ENCODE peak calls at places on chromosomes 11 and 22, in eight cellular contexts. One of them, this sample, is unnamed.
A peak's percentile ranks its signal among the peaks of the same experiment; 100 is the strongest.

GRCh38 chr11:12220305-12220704 is 109.9 kb downstream of the MICAL2 start:
- DNase-seq in body of pancreas: peak; percentile 78
- DNase-seq in adrenal gland: no peak
- DNase-seq in stomach: peak; percentile 67
- DNase-seq in esophagus muscularis mucosa: no peak
- DNase-seq in spleen: no peak
- DNase-seq in upper lobe of left lung: peak; percentile 63
- DNase-seq in uterus: peak; percentile 78
- DNase-seq in this sample: no peak

GRCh38 chr22:35134637-35135036 is 68.7 kb downstream of the ISX start:
- DNase-seq in body of pancreas: no peak
- DNase-seq in adrenal gland: no peak
- DNase-seq in stomach: no peak
- DNase-seq in esophagus muscularis mucosa: no peak
- DNase-seq in spleen: no peak
- DNase-seq in upper lobe of left lung: no peak
- DNase-seq in uterus: no peak
- DNase-seq in this sample: peak; percentile 89

GRCh38 chr22:42757475-42757874 is 36.8 kb upstream of the A4GALT start:
- DNase-seq in body of pancreas: no peak
- DNase-seq in adrenal gland: no peak
- DNase-seq in stomach: no peak
- DNase-seq in esophagus muscularis mucosa: no peak
- DNase-seq in spleen: no peak
- DNase-seq in upper lobe of left lung: no peak
- DNase-seq in uterus: no peak
- DNase-seq in this sample: no peak

GRCh38 chr11:614091-614582 is 1.6 kb downstream of the IRF7 start:
- DNase-seq in body of pancreas: no peak
- DNase-seq in adrenal gland: no peak
- DNase-seq in stomach: no peak
- DNase-seq in esophagus muscularis mucosa: no peak
- DNase-seq in spleen: peak; percentile 84
- DNase-seq in upper lobe of left lung: peak; percentile 86
- DNase-seq in uterus: no peak
- DNase-seq in this sample: no peak

GRCh38 chr22:38051900-38052862 is 5.0 kb upstream of the PICK1 start:
- DNase-seq in body of pancreas: peak; percentile 89
- DNase-seq in adrenal gland: peak; percentile 68
- DNase-seq in stomach: peak; percentile 86
- DNase-seq in esophagus muscularis mucosa: no peak
- DNase-seq in spleen: peak; percentile 94
- DNase-seq in upper lobe of left lung: peak; percentile 86
- DNase-seq in uterus: peak; percentile 76
- DNase-seq in this sample: peak; percentile 83

GRCh38 chr11:134599180-134599810 is 187.3 kb upstream of the B3GAT1 start:
- DNase-seq in body of pancreas: no peak
- DNase-seq in adrenal gland: no peak
- DNase-seq in stomach: no peak
- DNase-seq in esophagus muscularis mucosa: no peak
- DNase-seq in spleen: no peak
- DNase-seq in upper lobe of left lung: no peak
- DNase-seq in uterus: no peak
- DNase-seq in this sample: no peak

GRCh38 chr11:7020183-7020917 is at the start of the genes NLRP14 and ZNF214:
- DNase-seq in body of pancreas: peak; percentile 97
- DNase-seq in adrenal gland: peak; percentile 96
- DNase-seq in stomach: peak; percentile 91
- DNase-seq in esophagus muscularis mucosa: peak; percentile 97
- DNase-seq in spleen: no peak
- DNase-seq in upper lobe of left lung: peak; percentile 93
- DNase-seq in uterus: peak; percentile 96
- DNase-seq in this sample: peak; percentile 97

GRCh38 chr11:46380340-46381045 is 976 bp upstream of the MDK start:
- DNase-seq in body of pancreas: peak; percentile 74
- DNase-seq in adrenal gland: peak; percentile 68
- DNase-seq in stomach: peak; percentile 80
- DNase-seq in esophagus muscularis mucosa: peak; percentile 86
- DNase-seq in spleen: peak; percentile 92
- DNase-seq in upper lobe of left lung: peak; percentile 93
- DNase-seq in uterus: peak; percentile 74
- DNase-seq in this sample: peak; percentile 91

GRCh38 chr11:12019337-12019736 is 10.9 kb upstream of the DKK3 start:
- DNase-seq in body of pancreas: no peak
- DNase-seq in adrenal gland: no peak
- DNase-seq in stomach: peak; percentile 46
- DNase-seq in esophagus muscularis mucosa: no peak
- DNase-seq in spleen: no peak
- DNase-seq in upper lobe of left lung: no peak
- DNase-seq in uterus: no peak
- DNase-seq in this sample: no peak

GRCh38 chr11:26227311-26227710 is 104.6 kb upstream of the ANO3 start:
- DNase-seq in body of pancreas: no peak
- DNase-seq in adrenal gland: no peak
- DNase-seq in stomach: no peak
- DNase-seq in esophagus muscularis mucosa: no peak
- DNase-seq in spleen: no peak
- DNase-seq in upper lobe of left lung: no peak
- DNase-seq in uterus: no peak
- DNase-seq in this sample: no peak

GRCh38 chr22:24985824-24986214 is 33.3 kb downstream of the KIAA1671 start:
- DNase-seq in body of pancreas: no peak
- DNase-seq in adrenal gland: peak; percentile 93
- DNase-seq in stomach: no peak
- DNase-seq in esophagus muscularis mucosa: no peak
- DNase-seq in spleen: no peak
- DNase-seq in upper lobe of left lung: no peak
- DNase-seq in uterus: peak; percentile 54
- DNase-seq in this sample: no peak

GRCh38 chr11:29351301-29351873 is 665.4 kb downstream of the KCNA4 start:
- DNase-seq in body of pancreas: no peak
- DNase-seq in adrenal gland: no peak
- DNase-seq in stomach: no peak
- DNase-seq in esophagus muscularis mucosa: no peak
- DNase-seq in spleen: no peak
- DNase-seq in upper lobe of left lung: no peak
- DNase-seq in uterus: no peak
- DNase-seq in this sample: no peak

GRCh38 chr11:61347916-61348461 is 13.7 kb downstream of the CYB561A3 start:
- DNase-seq in body of pancreas: no peak
- DNase-seq in adrenal gland: peak; percentile 87
- DNase-seq in stomach: no peak
- DNase-seq in esophagus muscularis mucosa: no peak
- DNase-seq in spleen: peak; percentile 84
- DNase-seq in upper lobe of left lung: no peak
- DNase-seq in uterus: peak; percentile 57
- DNase-seq in this sample: no peak

GRCh38 chr11:61350803-61351202 is 10.9 kb downstream of the CYB561A3 start:
- DNase-seq in body of pancreas: no peak
- DNase-seq in adrenal gland: no peak
- DNase-seq in stomach: no peak
- DNase-seq in esophagus muscularis mucosa: no peak
- DNase-seq in spleen: peak; percentile 52
- DNase-seq in upper lobe of left lung: no peak
- DNase-seq in uterus: no peak
- DNase-seq in this sample: no peak

GRCh38 chr11:61350336-61350735 is 11.3 kb downstream of the CYB561A3 start:
- DNase-seq in body of pancreas: no peak
- DNase-seq in adrenal gland: no peak
- DNase-seq in stomach: no peak
- DNase-seq in esophagus muscularis mucosa: no peak
- DNase-seq in spleen: no peak
- DNase-seq in upper lobe of left lung: no peak
- DNase-seq in uterus: no peak
- DNase-seq in this sample: no peak

GRCh38 chr11:61349189-61349751 is 12.4 kb downstream of the CYB561A3 start:
- DNase-seq in body of pancreas: no peak
- DNase-seq in adrenal gland: peak; percentile 93
- DNase-seq in stomach: no peak
- DNase-seq in esophagus muscularis mucosa: no peak
- DNase-seq in spleen: peak; percentile 77
- DNase-seq in upper lobe of left lung: no peak
- DNase-seq in uterus: no peak
- DNase-seq in this sample: no peak

GRCh38 chr11:61349916-61350315 is 11.8 kb downstream of the CYB561A3 start:
- DNase-seq in body of pancreas: no peak
- DNase-seq in adrenal gland: no peak
- DNase-seq in stomach: no peak
- DNase-seq in esophagus muscularis mucosa: no peak
- DNase-seq in spleen: peak; percentile 46
- DNase-seq in upper lobe of left lung: no peak
- DNase-seq in uterus: no peak
- DNase-seq in this sample: no peak
- H3K36me3 ChIP-seq in body of pancreas: peaks cover 4% of the 10 kb centered on the region
- H3K36me3 ChIP-seq in adrenal gland: peaks cover 55% of the 10 kb centered on the region
- H3K36me3 ChIP-seq in stomach: peaks cover 84% of the 10 kb centered on the region
- H3K36me3 ChIP-seq in esophagus muscularis mucosa: peaks cover 90% of the 10 kb centered on the region
- H3K36me3 ChIP-seq in spleen: no peaks in the 10 kb centered on the region
- H3K36me3 ChIP-seq in upper lobe of left lung: peaks cover 76% of the 10 kb centered on the region
- H3K36me3 ChIP-seq in uterus: no peaks in the 10 kb centered on the region
- H3K36me3 ChIP-seq in this sample: no peaks in the 10 kb centered on the region

DNA sequence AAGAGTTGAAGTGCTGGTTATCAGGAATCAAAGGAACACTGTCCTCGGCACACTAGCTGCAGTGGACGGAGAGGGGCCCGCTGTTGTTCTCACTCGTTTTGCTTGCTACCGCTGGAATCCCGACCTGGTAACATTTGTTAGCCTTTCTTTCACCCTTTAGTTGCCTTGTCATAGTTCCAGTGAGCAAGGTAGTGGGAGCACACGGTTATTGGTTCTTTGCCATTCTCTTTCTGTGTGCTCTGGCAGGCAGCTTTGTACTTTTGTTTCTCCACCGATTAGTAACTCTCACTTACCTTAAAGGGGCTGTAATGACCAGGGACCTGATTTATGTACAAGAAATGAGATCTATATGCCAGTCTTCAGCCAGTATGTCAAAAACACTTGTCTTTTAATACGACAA is 1.8 kb downstream of the DEPDC7 start:
- DNase-seq in body of pancreas: no peak
- DNase-seq in adrenal gland: no peak
- DNase-seq in stomach: no peak
- DNase-seq in esophagus muscularis mucosa: no peak
- DNase-seq in spleen: no peak
- DNase-seq in upper lobe of left lung: no peak
- DNase-seq in uterus: no peak
- DNase-seq in this sample: no peak
- TF ChIP-seq POLR2A in body of pancreas: no peak
- TF ChIP-seq POLR2A in adrenal gland: no peak
- TF ChIP-seq POLR2A in stomach: no peak
- TF ChIP-seq POLR2A in esophagus muscularis mucosa: no peak
- TF ChIP-seq POLR2A in spleen: no peak
- TF ChIP-seq POLR2A in upper lobe of left lung: no peak
- TF ChIP-seq POLR2A in uterus: no peak
- TF ChIP-seq POLR2A in this sample: no peak

DNA sequence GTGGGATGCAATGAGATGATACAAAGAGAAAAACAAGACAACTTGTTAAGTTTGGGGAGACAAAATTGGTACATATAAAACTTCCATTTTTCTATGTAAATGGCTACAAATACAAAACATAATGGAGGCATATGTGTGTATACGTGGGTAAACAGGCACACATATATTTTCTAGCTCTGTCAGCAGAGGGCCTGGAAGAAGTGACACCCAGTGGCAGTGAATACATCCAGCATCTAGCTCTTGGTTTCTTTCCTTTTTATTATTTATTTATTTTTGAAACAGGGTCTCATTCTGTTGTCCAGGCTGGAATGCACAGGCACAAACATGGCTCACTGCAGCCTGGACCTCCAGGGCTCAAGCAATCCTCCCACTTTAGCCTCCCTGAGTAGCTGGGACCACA is 5.0 kb upstream of the RASL10A start:
- DNase-seq in body of pancreas: no peak
- DNase-seq in adrenal gland: no peak
- DNase-seq in stomach: no peak
- DNase-seq in esophagus muscularis mucosa: no peak
- DNase-seq in spleen: no peak
- DNase-seq in upper lobe of left lung: no peak
- DNase-seq in uterus: no peak
- DNase-seq in this sample: no peak
- H3K27ac ChIP-seq in body of pancreas: no peak overlapping the region
- H3K27ac ChIP-seq in adrenal gland: no peak overlapping the region
- H3K27ac ChIP-seq in stomach: no peak overlapping the region
- H3K27ac ChIP-seq in esophagus muscularis mucosa: no peak overlapping the region
- H3K27ac ChIP-seq in spleen: no peak overlapping the region
- H3K27ac ChIP-seq in upper lobe of left lung: no peak overlapping the region
- H3K27ac ChIP-seq in uterus: no peak overlapping the region
- H3K27ac ChIP-seq in this sample: no peak overlapping the region

GRCh38 chr11:114318361-114318760 is 22.2 kb downstream of the NNMT start:
- DNase-seq in body of pancreas: no peak
- DNase-seq in adrenal gland: no peak
- DNase-seq in stomach: no peak
- DNase-seq in esophagus muscularis mucosa: no peak
- DNase-seq in spleen: no peak
- DNase-seq in upper lobe of left lung: no peak
- DNase-seq in uterus: no peak
- DNase-seq in this sample: no peak

GRCh38 chr11:114314096-114314495 is 17.9 kb downstream of the NNMT start:
- DNase-seq in body of pancreas: no peak
- DNase-seq in adrenal gland: no peak
- DNase-seq in stomach: no peak
- DNase-seq in esophagus muscularis mucosa: peak; percentile 60
- DNase-seq in spleen: no peak
- DNase-seq in upper lobe of left lung: no peak
- DNase-seq in uterus: no peak
- DNase-seq in this sample: no peak

GRCh38 chr11:114316980-114317675 is 20.9 kb downstream of the NNMT start:
- DNase-seq in body of pancreas: peak; percentile 26
- DNase-seq in adrenal gland: no peak
- DNase-seq in stomach: no peak
- DNase-seq in esophagus muscularis mucosa: no peak
- DNase-seq in spleen: no peak
- DNase-seq in upper lobe of left lung: no peak
- DNase-seq in uterus: peak; percentile 47
- DNase-seq in this sample: no peak

GRCh38 chr11:114317738-114318137 is 21.5 kb downstream of the NNMT start:
- DNase-seq in body of pancreas: no peak
- DNase-seq in adrenal gland: no peak
- DNase-seq in stomach: no peak
- DNase-seq in esophagus muscularis mucosa: peak; percentile 83
- DNase-seq in spleen: no peak
- DNase-seq in upper lobe of left lung: no peak
- DNase-seq in uterus: peak; percentile 43
- DNase-seq in this sample: no peak

DNA sequence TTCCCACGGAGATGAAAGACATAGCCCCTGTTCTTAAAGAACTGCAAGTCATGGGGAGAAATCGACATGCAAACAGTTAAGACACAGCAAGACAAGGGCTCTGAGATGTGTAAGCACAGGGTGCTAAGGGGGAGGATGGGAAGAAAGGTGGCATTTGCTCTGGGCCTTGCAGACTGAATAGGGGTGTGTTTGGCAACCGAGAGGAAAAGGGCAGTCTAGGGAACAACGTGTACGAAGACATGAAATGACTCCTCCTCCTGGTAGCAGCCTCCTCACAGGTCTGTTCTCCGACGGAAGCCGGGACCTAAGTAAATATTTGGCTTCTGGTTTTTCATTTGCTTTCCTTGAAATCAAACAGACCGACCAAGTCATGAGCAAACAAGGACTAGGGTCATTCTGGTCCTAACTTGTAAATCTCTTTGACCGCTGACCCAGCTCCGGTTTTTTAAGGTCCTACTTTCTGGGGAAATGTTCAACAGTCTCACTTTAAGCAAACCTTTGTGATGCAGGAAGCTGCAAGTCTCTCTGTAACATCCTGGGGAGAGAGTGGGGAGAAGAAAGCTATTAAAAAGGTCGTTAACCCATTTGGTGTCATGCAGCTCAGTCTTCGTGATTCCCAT is 19.7 kb downstream of the NNMT start:
- DNase-seq in body of pancreas: peak; percentile 65
- DNase-seq in adrenal gland: no peak
- DNase-seq in stomach: peak; percentile 60
- DNase-seq in esophagus muscularis mucosa: peak; percentile 86
- DNase-seq in spleen: no peak
- DNase-seq in upper lobe of left lung: no peak
- DNase-seq in uterus: peak; percentile 37
- DNase-seq in this sample: no peak
- H3K36me3 ChIP-seq in body of pancreas: no peaks in the 10 kb centered on the region
- H3K36me3 ChIP-seq in adrenal gland: no peaks in the 10 kb centered on the region
- H3K36me3 ChIP-seq in stomach: peaks cover 27% of the 10 kb centered on the region
- H3K36me3 ChIP-seq in esophagus muscularis mucosa: peaks cover 27% of the 10 kb centered on the region
- H3K36me3 ChIP-seq in spleen: no peaks in the 10 kb centered on the region
- H3K36me3 ChIP-seq in upper lobe of left lung: peaks cover 29% of the 10 kb centered on the region
- H3K36me3 ChIP-seq in uterus: no peaks in the 10 kb centered on the region
- H3K36me3 ChIP-seq in this sample: no peaks in the 10 kb centered on the region